ENCODE peak calls at places on chromosome 11, in six cellular contexts. One of them, this sample, is unnamed.
A peak's percentile ranks its signal among the peaks of the same experiment; 100 is the strongest.

GRCh38 chr11:1852885-1853284 is at the start of gene LSP1:
- DNase-seq in NCI-H1105: no peak
- DNase-seq in stimulated activated CD4-positive, alpha-beta T cell treated with anti-CD3 and anti-CD28 coated beads, Interleukin-2, amount 100 ng/mL, for 48 hours: peak; percentile 72
- DNase-seq in BE2C: no peak
- DNase-seq in mammary epithelial cell: no peak
- DNase-seq in astrocyte of the spinal cord: no peak
- DNase-seq in this sample: no peak

GRCh38 chr11:67376873-67377808 is 3.7 kb upstream of the CLCF1 start:
- DNase-seq in mammary epithelial cell: no peak
- DNase-seq in NCI-H1105: no peak
- DNase-seq in astrocyte of the spinal cord: no peak
- DNase-seq in stimulated activated CD4-positive, alpha-beta T cell treated with anti-CD3 and anti-CD28 coated beads, Interleukin-2, amount 100 ng/mL, for 48 hours: no peak
- DNase-seq in BE2C: no peak
- DNase-seq in this sample: no peak

GRCh38 chr11:11841121-11841604 is 609 bp upstream of the USP47 start:
- DNase-seq in mammary epithelial cell: no peak
- DNase-seq in NCI-H1105: peak; percentile 28
- DNase-seq in BE2C: peak; percentile 13
- DNase-seq in stimulated activated CD4-positive, alpha-beta T cell treated with anti-CD3 and anti-CD28 coated beads, Interleukin-2, amount 100 ng/mL, for 48 hours: no peak
- DNase-seq in astrocyte of the spinal cord: peak; percentile 48
- DNase-seq in this sample: peak; percentile 45

GRCh38 chr11:59865031-59865430 is 1.3 kb downstream of the TCN1 start:
- DNase-seq in BE2C: no peak
- DNase-seq in mammary epithelial cell: peak; percentile 82
- DNase-seq in astrocyte of the spinal cord: peak; percentile 39
- DNase-seq in stimulated activated CD4-positive, alpha-beta T cell treated with anti-CD3 and anti-CD28 coated beads, Interleukin-2, amount 100 ng/mL, for 48 hours: no peak
- DNase-seq in NCI-H1105: no peak
- DNase-seq in this sample: no peak

GRCh38 chr11:86688398-86689179 is 16.2 kb upstream of the ME3 start:
- DNase-seq in astrocyte of the spinal cord: peak; percentile 59
- DNase-seq in mammary epithelial cell: no peak
- DNase-seq in NCI-H1105: no peak
- DNase-seq in BE2C: no peak
- DNase-seq in stimulated activated CD4-positive, alpha-beta T cell treated with anti-CD3 and anti-CD28 coated beads, Interleukin-2, amount 100 ng/mL, for 48 hours: no peak
- DNase-seq in this sample: peak; percentile 90

GRCh38 chr11:124878497-124879228 is 13.4 kb downstream of the ROBO3 start:
- DNase-seq in mammary epithelial cell: no peak
- DNase-seq in astrocyte of the spinal cord: no peak
- DNase-seq in BE2C: no peak
- DNase-seq in NCI-H1105: no peak
- DNase-seq in stimulated activated CD4-positive, alpha-beta T cell treated with anti-CD3 and anti-CD28 coated beads, Interleukin-2, amount 100 ng/mL, for 48 hours: no peak
- DNase-seq in this sample: no peak

GRCh38 chr11:128643661-128644060 is 50.2 kb upstream of the FLI1 start:
- DNase-seq in mammary epithelial cell: no peak
- DNase-seq in NCI-H1105: no peak
- DNase-seq in astrocyte of the spinal cord: no peak
- DNase-seq in BE2C: no peak
- DNase-seq in stimulated activated CD4-positive, alpha-beta T cell treated with anti-CD3 and anti-CD28 coated beads, Interleukin-2, amount 100 ng/mL, for 48 hours: no peak
- DNase-seq in this sample: no peak

GRCh38 chr11:67261942-67262681 is 4.2 kb upstream of the GRK2 start:
- DNase-seq in NCI-H1105: no peak
- DNase-seq in stimulated activated CD4-positive, alpha-beta T cell treated with anti-CD3 and anti-CD28 coated beads, Interleukin-2, amount 100 ng/mL, for 48 hours: no peak
- DNase-seq in BE2C: no peak
- DNase-seq in astrocyte of the spinal cord: no peak
- DNase-seq in mammary epithelial cell: no peak
- DNase-seq in this sample: no peak

GRCh38 chr11:46050065-46050464 is 71.2 kb downstream of the PHF21A start:
- DNase-seq in NCI-H1105: no peak
- DNase-seq in stimulated activated CD4-positive, alpha-beta T cell treated with anti-CD3 and anti-CD28 coated beads, Interleukin-2, amount 100 ng/mL, for 48 hours: no peak
- DNase-seq in mammary epithelial cell: peak; percentile 67
- DNase-seq in BE2C: no peak
- DNase-seq in astrocyte of the spinal cord: peak; percentile 86
- DNase-seq in this sample: peak; percentile 87

GRCh38 chr11:108340958-108341357 is 118.1 kb downstream of the ATM start:
- DNase-seq in NCI-H1105: no peak
- DNase-seq in BE2C: no peak
- DNase-seq in mammary epithelial cell: peak; percentile 96
- DNase-seq in astrocyte of the spinal cord: no peak
- DNase-seq in stimulated activated CD4-positive, alpha-beta T cell treated with anti-CD3 and anti-CD28 coated beads, Interleukin-2, amount 100 ng/mL, for 48 hours: no peak
- DNase-seq in this sample: no peak

GRCh38 chr11:102061276-102061675 is 14.0 kb downstream of the CFAP300 start:
- DNase-seq in stimulated activated CD4-positive, alpha-beta T cell treated with anti-CD3 and anti-CD28 coated beads, Interleukin-2, amount 100 ng/mL, for 48 hours: no peak
- DNase-seq in mammary epithelial cell: no peak
- DNase-seq in BE2C: no peak
- DNase-seq in astrocyte of the spinal cord: peak; percentile 22
- DNase-seq in NCI-H1105: no peak
- DNase-seq in this sample: no peak

GRCh38 chr11:63915961-63916836 is 765 bp downstream of the RCOR2 start:
- DNase-seq in stimulated activated CD4-positive, alpha-beta T cell treated with anti-CD3 and anti-CD28 coated beads, Interleukin-2, amount 100 ng/mL, for 48 hours: peak; percentile 30
- DNase-seq in BE2C: peak; percentile 84
- DNase-seq in NCI-H1105: peak; percentile 55
- DNase-seq in astrocyte of the spinal cord: no peak
- DNase-seq in mammary epithelial cell: no peak
- DNase-seq in this sample: peak; percentile 52